ENCODE peak calls at places on chromosome 20, in four cellular contexts. One of them, this sample, is unnamed.

GRCh38 chr20:51399138-51399890 is 143.2 kb downstream of the NFATC2 start:
- DNase-seq in naive thymus-derived CD4-positive, alpha-beta T cell: no peak
- DNase-seq in activated B cell treated with CpG ODN at 0.5 μM for 24 hours: no peak
- DNase-seq in activated CD8-positive, alpha-beta memory T cell treated with anti-CD3 and anti-CD28 coated beads, Interleukin-2, amount 10 ng/mL, durations not matched to agents 7 days and 5 days: no peak
- DNase-seq in this sample: no peak

GRCh38 chr20:38728237-38728761 is 4.0 kb downstream of the SLC32A1 start:
- DNase-seq in activated CD8-positive, alpha-beta memory T cell treated with anti-CD3 and anti-CD28 coated beads, Interleukin-2, amount 10 ng/mL, durations not matched to agents 7 days and 5 days: no peak
- DNase-seq in naive thymus-derived CD4-positive, alpha-beta T cell: no peak
- DNase-seq in activated B cell treated with CpG ODN at 0.5 μM for 24 hours: no peak
- DNase-seq in this sample: no peak

GRCh38 chr20:50678213-50678898 is 13.0 kb downstream of the RIPOR3 start:
- DNase-seq in activated B cell treated with CpG ODN at 0.5 μM for 24 hours: no peak
- DNase-seq in activated CD8-positive, alpha-beta memory T cell treated with anti-CD3 and anti-CD28 coated beads, Interleukin-2, amount 10 ng/mL, durations not matched to agents 7 days and 5 days: no peak
- DNase-seq in naive thymus-derived CD4-positive, alpha-beta T cell: no peak
- DNase-seq in this sample: no peak

GRCh38 chr20:37453288-37453687 is 67.8 kb upstream of the NNAT start:
- DNase-seq in activated B cell treated with CpG ODN at 0.5 μM for 24 hours: no peak
- DNase-seq in activated CD8-positive, alpha-beta memory T cell treated with anti-CD3 and anti-CD28 coated beads, Interleukin-2, amount 10 ng/mL, durations not matched to agents 7 days and 5 days: no peak
- DNase-seq in naive thymus-derived CD4-positive, alpha-beta T cell: no peak
- DNase-seq in this sample: no peak

GRCh38 chr20:35974256-35974655 is 5.9 kb downstream of the CNBD2 start:
- DNase-seq in activated B cell treated with CpG ODN at 0.5 μM for 24 hours: no peak
- DNase-seq in activated CD8-positive, alpha-beta memory T cell treated with anti-CD3 and anti-CD28 coated beads, Interleukin-2, amount 10 ng/mL, durations not matched to agents 7 days and 5 days: no peak
- DNase-seq in naive thymus-derived CD4-positive, alpha-beta T cell: no peak
- DNase-seq in this sample: no peak

GRCh38 chr20:2179233-2179580 is 77.6 kb downstream of the STK35 start:
- DNase-seq in naive thymus-derived CD4-positive, alpha-beta T cell: no peak
- DNase-seq in activated B cell treated with CpG ODN at 0.5 μM for 24 hours: no peak
- DNase-seq in activated CD8-positive, alpha-beta memory T cell treated with anti-CD3 and anti-CD28 coated beads, Interleukin-2, amount 10 ng/mL, durations not matched to agents 7 days and 5 days: no peak
- DNase-seq in this sample: no peak

GRCh38 chr20:1338096-1338495 is 9.2 kb upstream of the SDCBP2 start:
- DNase-seq in activated B cell treated with CpG ODN at 0.5 μM for 24 hours: peak
- DNase-seq in naive thymus-derived CD4-positive, alpha-beta T cell: no peak
- DNase-seq in activated CD8-positive, alpha-beta memory T cell treated with anti-CD3 and anti-CD28 coated beads, Interleukin-2, amount 10 ng/mL, durations not matched to agents 7 days and 5 days: no peak
- DNase-seq in this sample: no peak

GRCh38 chr20:49029203-49029602 is 16.9 kb upstream of the CSE1L start:
- DNase-seq in activated CD8-positive, alpha-beta memory T cell treated with anti-CD3 and anti-CD28 coated beads, Interleukin-2, amount 10 ng/mL, durations not matched to agents 7 days and 5 days: no peak
- DNase-seq in naive thymus-derived CD4-positive, alpha-beta T cell: no peak
- DNase-seq in activated B cell treated with CpG ODN at 0.5 μM for 24 hours: no peak
- DNase-seq in this sample: no peak

GRCh38 chr20:32526561-32526960 is 58.6 kb downstream of the NOL4L start:
- DNase-seq in activated B cell treated with CpG ODN at 0.5 μM for 24 hours: no peak
- DNase-seq in activated CD8-positive, alpha-beta memory T cell treated with anti-CD3 and anti-CD28 coated beads, Interleukin-2, amount 10 ng/mL, durations not matched to agents 7 days and 5 days: no peak
- DNase-seq in naive thymus-derived CD4-positive, alpha-beta T cell: no peak
- DNase-seq in this sample: no peak

GRCh38 chr20:555933-556332 is 12.3 kb upstream of the CSNK2A1 start:
- DNase-seq in activated B cell treated with CpG ODN at 0.5 μM for 24 hours: no peak
- DNase-seq in activated CD8-positive, alpha-beta memory T cell treated with anti-CD3 and anti-CD28 coated beads, Interleukin-2, amount 10 ng/mL, durations not matched to agents 7 days and 5 days: no peak
- DNase-seq in naive thymus-derived CD4-positive, alpha-beta T cell: no peak
- DNase-seq in this sample: no peak

GRCh38 chr20:14707026-14707680 is 369.7 kb upstream of the FLRT3 start:
- DNase-seq in activated CD8-positive, alpha-beta memory T cell treated with anti-CD3 and anti-CD28 coated beads, Interleukin-2, amount 10 ng/mL, durations not matched to agents 7 days and 5 days: no peak
- DNase-seq in activated B cell treated with CpG ODN at 0.5 μM for 24 hours: no peak
- DNase-seq in naive thymus-derived CD4-positive, alpha-beta T cell: no peak
- DNase-seq in this sample: no peak

GRCh38 chr20:23907579-23907978 is 28.0 kb upstream of the CST5 start:
- DNase-seq in naive thymus-derived CD4-positive, alpha-beta T cell: no peak
- DNase-seq in activated B cell treated with CpG ODN at 0.5 μM for 24 hours: no peak
- DNase-seq in activated CD8-positive, alpha-beta memory T cell treated with anti-CD3 and anti-CD28 coated beads, Interleukin-2, amount 10 ng/mL, durations not matched to agents 7 days and 5 days: no peak
- DNase-seq in this sample: no peak

GRCh38 chr20:52943185-52943841 is 28.8 kb upstream of the TSHZ2 start:
- DNase-seq in activated B cell treated with CpG ODN at 0.5 μM for 24 hours: no peak
- DNase-seq in naive thymus-derived CD4-positive, alpha-beta T cell: no peak
- DNase-seq in activated CD8-positive, alpha-beta memory T cell treated with anti-CD3 and anti-CD28 coated beads, Interleukin-2, amount 10 ng/mL, durations not matched to agents 7 days and 5 days: no peak
- DNase-seq in this sample: no peak

GRCh38 chr20:40658509-40658908 is 30.5 kb downstream of the MAFB start:
- DNase-seq in activated B cell treated with CpG ODN at 0.5 μM for 24 hours: no peak
- DNase-seq in activated CD8-positive, alpha-beta memory T cell treated with anti-CD3 and anti-CD28 coated beads, Interleukin-2, amount 10 ng/mL, durations not matched to agents 7 days and 5 days: no peak
- DNase-seq in naive thymus-derived CD4-positive, alpha-beta T cell: no peak
- DNase-seq in this sample: no peak

GRCh38 chr20:33859157-33859695 is 48.1 kb downstream of the CHMP4B start:
- DNase-seq in activated CD8-positive, alpha-beta memory T cell treated with anti-CD3 and anti-CD28 coated beads, Interleukin-2, amount 10 ng/mL, durations not matched to agents 7 days and 5 days: peak
- DNase-seq in naive thymus-derived CD4-positive, alpha-beta T cell: peak
- DNase-seq in activated B cell treated with CpG ODN at 0.5 μM for 24 hours: no peak
- DNase-seq in this sample: no peak

GRCh38 chr20:101975-102374 is 14.5 kb downstream of the DEFB125 start:
- DNase-seq in activated CD8-positive, alpha-beta memory T cell treated with anti-CD3 and anti-CD28 coated beads, Interleukin-2, amount 10 ng/mL, durations not matched to agents 7 days and 5 days: no peak
- DNase-seq in activated B cell treated with CpG ODN at 0.5 μM for 24 hours: no peak
- DNase-seq in naive thymus-derived CD4-positive, alpha-beta T cell: no peak
- DNase-seq in this sample: no peak

GRCh38 chr20:44134897-44135810 is 51.8 kb downstream of the JPH2 start:
- DNase-seq in naive thymus-derived CD4-positive, alpha-beta T cell: peak
- DNase-seq in activated CD8-positive, alpha-beta memory T cell treated with anti-CD3 and anti-CD28 coated beads, Interleukin-2, amount 10 ng/mL, durations not matched to agents 7 days and 5 days: peak
- DNase-seq in activated B cell treated with CpG ODN at 0.5 μM for 24 hours: no peak
- DNase-seq in this sample: no peak

GRCh38 chr20:19073584-19074198 is 138.8 kb upstream of the SLC24A3 start:
- DNase-seq in naive thymus-derived CD4-positive, alpha-beta T cell: no peak
- DNase-seq in activated CD8-positive, alpha-beta memory T cell treated with anti-CD3 and anti-CD28 coated beads, Interleukin-2, amount 10 ng/mL, durations not matched to agents 7 days and 5 days: no peak
- DNase-seq in activated B cell treated with CpG ODN at 0.5 μM for 24 hours: no peak
- DNase-seq in this sample: no peak

GRCh38 chr20:9460518-9460917 is 53.9 kb upstream of the LAMP5 start:
- DNase-seq in naive thymus-derived CD4-positive, alpha-beta T cell: no peak
- DNase-seq in activated CD8-positive, alpha-beta memory T cell treated with anti-CD3 and anti-CD28 coated beads, Interleukin-2, amount 10 ng/mL, durations not matched to agents 7 days and 5 days: no peak
- DNase-seq in activated B cell treated with CpG ODN at 0.5 μM for 24 hours: no peak
- DNase-seq in this sample: no peak

GRCh38 chr20:51129201-51129671 is 106.3 kb upstream of the KCNG1 start:
- DNase-seq in activated CD8-positive, alpha-beta memory T cell treated with anti-CD3 and anti-CD28 coated beads, Interleukin-2, amount 10 ng/mL, durations not matched to agents 7 days and 5 days: peak
- DNase-seq in naive thymus-derived CD4-positive, alpha-beta T cell: no peak
- DNase-seq in activated B cell treated with CpG ODN at 0.5 μM for 24 hours: no peak
- DNase-seq in this sample: no peak

GRCh38 chr20:13995086-13995665 is at the start of gene MACROD2:
- DNase-seq in naive thymus-derived CD4-positive, alpha-beta T cell: no peak
- DNase-seq in activated CD8-positive, alpha-beta memory T cell treated with anti-CD3 and anti-CD28 coated beads, Interleukin-2, amount 10 ng/mL, durations not matched to agents 7 days and 5 days: no peak
- DNase-seq in activated B cell treated with CpG ODN at 0.5 μM for 24 hours: no peak
- DNase-seq in this sample: no peak

GRCh38 chr20:19944772-19945459 is 72.2 kb upstream of the NAA20 start:
- DNase-seq in activated B cell treated with CpG ODN at 0.5 μM for 24 hours: no peak
- DNase-seq in naive thymus-derived CD4-positive, alpha-beta T cell: no peak
- DNase-seq in activated CD8-positive, alpha-beta memory T cell treated with anti-CD3 and anti-CD28 coated beads, Interleukin-2, amount 10 ng/mL, durations not matched to agents 7 days and 5 days: peak
- DNase-seq in this sample: no peak

GRCh38 chr20:16970751-16971150 is 222.6 kb downstream of the OTOR start:
- DNase-seq in naive thymus-derived CD4-positive, alpha-beta T cell: no peak
- DNase-seq in activated CD8-positive, alpha-beta memory T cell treated with anti-CD3 and anti-CD28 coated beads, Interleukin-2, amount 10 ng/mL, durations not matched to agents 7 days and 5 days: no peak
- DNase-seq in activated B cell treated with CpG ODN at 0.5 μM for 24 hours: no peak
- DNase-seq in this sample: no peak

GRCh38 chr20:31809656-31810055 is 9.5 kb upstream of the MYLK2 start:
- DNase-seq in naive thymus-derived CD4-positive, alpha-beta T cell: no peak
- DNase-seq in activated CD8-positive, alpha-beta memory T cell treated with anti-CD3 and anti-CD28 coated beads, Interleukin-2, amount 10 ng/mL, durations not matched to agents 7 days and 5 days: no peak
- DNase-seq in activated B cell treated with CpG ODN at 0.5 μM for 24 hours: no peak
- DNase-seq in this sample: no peak

GRCh38 chr20:17014217-17014616 is 212.6 kb upstream of the PCSK2 start:
- DNase-seq in activated B cell treated with CpG ODN at 0.5 μM for 24 hours: no peak
- DNase-seq in activated CD8-positive, alpha-beta memory T cell treated with anti-CD3 and anti-CD28 coated beads, Interleukin-2, amount 10 ng/mL, durations not matched to agents 7 days and 5 days: no peak
- DNase-seq in naive thymus-derived CD4-positive, alpha-beta T cell: no peak
- DNase-seq in this sample: no peak

GRCh38 chr20:63308218-63308911 is 15.4 kb downstream of the COL20A1 start:
- DNase-seq in activated CD8-positive, alpha-beta memory T cell treated with anti-CD3 and anti-CD28 coated beads, Interleukin-2, amount 10 ng/mL, durations not matched to agents 7 days and 5 days: no peak
- DNase-seq in naive thymus-derived CD4-positive, alpha-beta T cell: no peak
- DNase-seq in activated B cell treated with CpG ODN at 0.5 μM for 24 hours: no peak
- DNase-seq in this sample: no peak

GRCh38 chr20:10504893-10505292 is 69.8 kb downstream of the SLX4IP start:
- DNase-seq in activated CD8-positive, alpha-beta memory T cell treated with anti-CD3 and anti-CD28 coated beads, Interleukin-2, amount 10 ng/mL, durations not matched to agents 7 days and 5 days: no peak
- DNase-seq in activated B cell treated with CpG ODN at 0.5 μM for 24 hours: no peak
- DNase-seq in naive thymus-derived CD4-positive, alpha-beta T cell: no peak
- DNase-seq in this sample: no peak

GRCh38 chr20:32337937-32338661 is 20.0 kb upstream of the ASXL1 start:
- DNase-seq in activated B cell treated with CpG ODN at 0.5 μM for 24 hours: no peak
- DNase-seq in activated CD8-positive, alpha-beta memory T cell treated with anti-CD3 and anti-CD28 coated beads, Interleukin-2, amount 10 ng/mL, durations not matched to agents 7 days and 5 days: no peak
- DNase-seq in naive thymus-derived CD4-positive, alpha-beta T cell: no peak
- DNase-seq in this sample: no peak

GRCh38 chr20:52305843-52306242 is 114.3 kb upstream of the ZFP64 start:
- DNase-seq in activated CD8-positive, alpha-beta memory T cell treated with anti-CD3 and anti-CD28 coated beads, Interleukin-2, amount 10 ng/mL, durations not matched to agents 7 days and 5 days: peak
- DNase-seq in activated B cell treated with CpG ODN at 0.5 μM for 24 hours: no peak
- DNase-seq in naive thymus-derived CD4-positive, alpha-beta T cell: peak
- DNase-seq in this sample: no peak

GRCh38 chr20:53768329-53768728 is 174.7 kb upstream of the ZNF217 start:
- DNase-seq in naive thymus-derived CD4-positive, alpha-beta T cell: no peak
- DNase-seq in activated CD8-positive, alpha-beta memory T cell treated with anti-CD3 and anti-CD28 coated beads, Interleukin-2, amount 10 ng/mL, durations not matched to agents 7 days and 5 days: no peak
- DNase-seq in activated B cell treated with CpG ODN at 0.5 μM for 24 hours: no peak
- DNase-seq in this sample: no peak

GRCh38 chr20:5216663-5217062 is 89.9 kb downstream of the CDS2 start:
- DNase-seq in naive thymus-derived CD4-positive, alpha-beta T cell: no peak
- DNase-seq in activated B cell treated with CpG ODN at 0.5 μM for 24 hours: no peak
- DNase-seq in activated CD8-positive, alpha-beta memory T cell treated with anti-CD3 and anti-CD28 coated beads, Interleukin-2, amount 10 ng/mL, durations not matched to agents 7 days and 5 days: no peak
- DNase-seq in this sample: no peak

GRCh38 chr20:49529470-49529869 is 38.5 kb downstream of the PTGIS start:
- DNase-seq in activated B cell treated with CpG ODN at 0.5 μM for 24 hours: no peak
- DNase-seq in naive thymus-derived CD4-positive, alpha-beta T cell: no peak
- DNase-seq in activated CD8-positive, alpha-beta memory T cell treated with anti-CD3 and anti-CD28 coated beads, Interleukin-2, amount 10 ng/mL, durations not matched to agents 7 days and 5 days: no peak
- DNase-seq in this sample: no peak

GRCh38 chr20:24868396-24868927 is 80.6 kb upstream of the CST7 start:
- DNase-seq in naive thymus-derived CD4-positive, alpha-beta T cell: no peak
- DNase-seq in activated CD8-positive, alpha-beta memory T cell treated with anti-CD3 and anti-CD28 coated beads, Interleukin-2, amount 10 ng/mL, durations not matched to agents 7 days and 5 days: no peak
- DNase-seq in activated B cell treated with CpG ODN at 0.5 μM for 24 hours: no peak
- DNase-seq in this sample: no peak

GRCh38 chr20:18738055-18738454 is 75.5 kb upstream of the SCP2D1 start:
- DNase-seq in activated B cell treated with CpG ODN at 0.5 μM for 24 hours: no peak
- DNase-seq in naive thymus-derived CD4-positive, alpha-beta T cell: no peak
- DNase-seq in activated CD8-positive, alpha-beta memory T cell treated with anti-CD3 and anti-CD28 coated beads, Interleukin-2, amount 10 ng/mL, durations not matched to agents 7 days and 5 days: peak
- DNase-seq in this sample: no peak

GRCh38 chr20:23078994-23079364 is 7.1 kb downstream of the CD93 start:
- DNase-seq in naive thymus-derived CD4-positive, alpha-beta T cell: no peak
- DNase-seq in activated CD8-positive, alpha-beta memory T cell treated with anti-CD3 and anti-CD28 coated beads, Interleukin-2, amount 10 ng/mL, durations not matched to agents 7 days and 5 days: no peak
- DNase-seq in activated B cell treated with CpG ODN at 0.5 μM for 24 hours: no peak
- DNase-seq in this sample: no peak

GRCh38 chr20:19015326-19015725 is 197.1 kb upstream of the SLC24A3 start:
- DNase-seq in activated B cell treated with CpG ODN at 0.5 μM for 24 hours: no peak
- DNase-seq in naive thymus-derived CD4-positive, alpha-beta T cell: no peak
- DNase-seq in activated CD8-positive, alpha-beta memory T cell treated with anti-CD3 and anti-CD28 coated beads, Interleukin-2, amount 10 ng/mL, durations not matched to agents 7 days and 5 days: peak
- DNase-seq in this sample: no peak

GRCh38 chr20:47020231-47020630 is 125.6 kb downstream of the EYA2 start:
- DNase-seq in naive thymus-derived CD4-positive, alpha-beta T cell: no peak
- DNase-seq in activated CD8-positive, alpha-beta memory T cell treated with anti-CD3 and anti-CD28 coated beads, Interleukin-2, amount 10 ng/mL, durations not matched to agents 7 days and 5 days: no peak
- DNase-seq in activated B cell treated with CpG ODN at 0.5 μM for 24 hours: no peak
- DNase-seq in this sample: no peak

GRCh38 chr20:3092611-3093379 is 8.3 kb upstream of the AVP start:
- DNase-seq in activated B cell treated with CpG ODN at 0.5 μM for 24 hours: peak
- DNase-seq in naive thymus-derived CD4-positive, alpha-beta T cell: peak
- DNase-seq in activated CD8-positive, alpha-beta memory T cell treated with anti-CD3 and anti-CD28 coated beads, Interleukin-2, amount 10 ng/mL, durations not matched to agents 7 days and 5 days: peak
- DNase-seq in this sample: peak

GRCh38 chr20:36544134-36545018 is 3.1 kb downstream of the MYL9 start:
- DNase-seq in activated B cell treated with CpG ODN at 0.5 μM for 24 hours: no peak
- DNase-seq in activated CD8-positive, alpha-beta memory T cell treated with anti-CD3 and anti-CD28 coated beads, Interleukin-2, amount 10 ng/mL, durations not matched to agents 7 days and 5 days: no peak
- DNase-seq in naive thymus-derived CD4-positive, alpha-beta T cell: no peak
- DNase-seq in this sample: no peak

GRCh38 chr20:32495217-32495565 is 89.9 kb downstream of the NOL4L start:
- DNase-seq in naive thymus-derived CD4-positive, alpha-beta T cell: no peak
- DNase-seq in activated CD8-positive, alpha-beta memory T cell treated with anti-CD3 and anti-CD28 coated beads, Interleukin-2, amount 10 ng/mL, durations not matched to agents 7 days and 5 days: no peak
- DNase-seq in activated B cell treated with CpG ODN at 0.5 μM for 24 hours: no peak
- DNase-seq in this sample: no peak